ENCODE peak calls at places on chromosomes 12 and 14, in ten cellular contexts. E is cardiac fibroblast, R is fibroblast of mammary gland, W is GM23338, U is CD14-positive monocyte, D is PC-3, X is GM20000, K is WTC11, M is cardiac muscle cell, I is ovary. G is an unnamed sample.

GRCh38 chr14:36275741-36276140 is 44.7 kb downstream of the MBIP start:
- DNase-seq in U (no peak), X (no peak), K (no peak), R (no peak), M (no peak), D (no peak), E (no peak), I (no peak), W (peak; percentile 77), G (no peak)

GRCh38 chr12:34298176-34298970 is 276.1 kb downstream of the ALG10 start:
- DNase-seq in M (no peak), W (no peak), X (no peak), I (no peak), D (no peak), R (no peak), E (no peak), U (peak; percentile 16), K (no peak), G (no peak)

GRCh38 chr12:21690704-21691368 is 33.2 kb upstream of the LDHB start:
- DNase-seq in K (no peak), X (no peak), R (no peak), W (no peak), U (no peak), D (no peak), E (no peak), M (no peak), I (no peak), G (no peak)

GRCh38 chr12:114166360-114166759 is 200.2 kb upstream of the RBM19 start:
- DNase-seq in U (no peak), E (peak; percentile 52), R (peak; percentile 76), K (peak; percentile 66), X (no peak), D (peak; percentile 18), M (peak; percentile 81), W (peak; percentile 87), I (no peak), G (peak; percentile 61)

GRCh38 chr12:96197503-96198272 is 3.5 kb downstream of the ELK3 start:
- DNase-seq in M (peak; percentile 87), U (no peak), I (no peak), X (no peak), K (no peak), E (peak; percentile 98), W (no peak), R (peak; percentile 99), D (peak; percentile 96), G (no peak)

GRCh38 chr14:63155511-63156189 is 48.6 kb upstream of the RHOJ start:
- DNase-seq in U (no peak), D (no peak), R (no peak), K (no peak), I (no peak), X (no peak), W (no peak), E (peak; percentile 71), M (peak; percentile 69), G (no peak)

GRCh38 chr12:47361389-47362031 is 281.8 kb upstream of the AMIGO2 start:
- DNase-seq in U (no peak), M (no peak), I (peak; percentile 38), W (no peak), X (peak; percentile 30), K (no peak), D (no peak), R (no peak), E (no peak), G (no peak)

GRCh38 chr12:70985850-70986249 is 65.3 kb upstream of the PTPRR start:
- DNase-seq in R (peak; percentile 96), M (peak; percentile 75), D (no peak), E (peak; percentile 92), X (no peak), I (no peak), U (no peak), W (no peak), K (no peak), G (no peak)

GRCh38 chr12:69647178-69647577 is 36.5 kb upstream of the LRRC10 start:
- DNase-seq in I (no peak), E (no peak), W (no peak), D (no peak), K (no peak), M (no peak), X (no peak), U (no peak), R (no peak), G (no peak)

GRCh38 chr12:83800022-83800421 is 1112.6 kb downstream of the SLC6A15 start:
- DNase-seq in K (no peak), X (no peak), D (no peak), E (no peak), M (no peak), I (no peak), W (no peak), R (no peak), U (no peak), G (no peak)

GRCh38 chr14:81269979-81270375 is 49.2 kb upstream of the GTF2A1 start:
- DNase-seq in W (no peak), R (no peak), U (no peak), I (no peak), D (no peak), X (no peak), M (no peak), E (no peak), K (no peak), G (no peak)

GRCh38 chr14:81264011-81264410 is 43.3 kb upstream of the GTF2A1 start:
- DNase-seq in M (no peak), R (no peak), U (no peak), K (no peak), D (no peak), I (no peak), W (no peak), E (no peak), X (no peak), G (no peak)

GRCh38 chr14:81265641-81266169 is 44.9 kb upstream of the GTF2A1 start:
- DNase-seq in R (no peak), U (no peak), X (no peak), D (no peak), M (no peak), W (no peak), I (no peak), K (no peak), E (no peak), G (no peak)

GRCh38 chr14:81269100-81269978 is 48.6 kb upstream of the GTF2A1 start:
- DNase-seq in W (peak; percentile 84), M (peak; percentile 79), K (no peak), I (no peak), D (peak; percentile 90), X (peak; percentile 76), E (peak; percentile 82), U (no peak), R (peak; percentile 79), G (no peak)

GRCh38 chr14:81268016-81268416 is 47.3 kb upstream of the GTF2A1 start:
- DNase-seq in I (no peak), K (no peak), R (peak; percentile 5), U (no peak), D (peak; percentile 77), M (no peak), E (peak; percentile 2), W (peak; percentile 33), X (no peak), G (no peak)
- TF ChIP-seq CTCF in I (no peak), K (no peak), R (no peak), U (no peak), D (peak; percentile 15), M (no peak), E (no peak), W (no peak), X (no peak), G (no peak)

DNA sequence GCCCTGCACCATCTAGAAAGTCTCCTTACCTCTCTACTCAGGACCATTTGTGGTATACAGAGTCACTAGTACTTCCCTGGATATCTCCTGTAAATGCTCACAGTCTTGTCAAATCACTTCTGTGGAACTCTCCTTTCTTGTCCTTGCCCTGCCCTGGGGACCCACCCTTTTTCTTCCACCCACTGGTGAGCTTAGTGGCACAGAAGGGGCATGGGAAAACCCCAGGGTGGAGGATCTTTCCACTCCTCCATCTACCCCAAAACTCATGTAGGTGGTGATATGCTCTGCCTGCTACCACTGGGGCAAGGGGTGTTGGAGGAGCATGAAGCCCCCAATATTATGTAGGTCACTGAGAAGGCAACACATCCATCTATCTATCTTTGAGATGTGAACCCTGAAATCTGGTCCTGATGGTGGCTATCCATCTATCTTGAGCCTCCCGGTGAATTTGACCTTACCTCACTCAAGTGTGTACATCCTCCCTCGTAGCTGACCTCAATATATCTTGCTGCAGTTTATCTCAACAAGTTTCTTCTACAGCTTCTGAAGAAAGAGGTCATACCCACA is 943 bp downstream of the TESPA1 start:
- DNase-seq in U (no peak), W (no peak), D (no peak), R (no peak), E (no peak), K (no peak), X (no peak), M (no peak), I (no peak), G (no peak)
- TF ChIP-seq CTCF in U (no peak), W (no peak), D (no peak), R (no peak), E (no peak), K (no peak), X (no peak), M (no peak), I (no peak), G (no peak)

DNA sequence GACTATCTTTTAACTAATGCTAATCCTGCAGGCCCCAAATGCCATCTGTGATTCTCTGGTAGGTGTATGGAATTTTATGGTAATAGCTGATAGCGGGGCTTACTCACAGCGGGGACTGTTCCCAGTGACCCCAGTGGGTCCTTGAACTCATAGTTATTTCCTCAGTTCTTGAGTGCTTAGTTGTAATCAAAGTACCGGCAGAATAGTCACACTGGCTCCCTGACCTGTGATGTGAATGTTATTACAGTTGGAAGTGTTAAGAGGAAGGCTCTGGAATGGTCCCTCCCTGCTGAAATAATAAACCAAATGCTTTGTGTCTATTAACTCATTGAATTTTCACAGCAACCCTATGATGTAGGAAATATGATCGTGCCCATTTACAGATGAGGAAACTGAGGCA is 78.3 kb downstream of the NDUFA12 start:
- DNase-seq in I (no peak), M (no peak), K (no peak), U (no peak), R (no peak), W (no peak), D (no peak), X (no peak), E (no peak), G (no peak)
- TF ChIP-seq CTCF in I (no peak), M (no peak), K (no peak), U (no peak), R (no peak), W (no peak), D (no peak), X (no peak), E (no peak), G (no peak)

DNA sequence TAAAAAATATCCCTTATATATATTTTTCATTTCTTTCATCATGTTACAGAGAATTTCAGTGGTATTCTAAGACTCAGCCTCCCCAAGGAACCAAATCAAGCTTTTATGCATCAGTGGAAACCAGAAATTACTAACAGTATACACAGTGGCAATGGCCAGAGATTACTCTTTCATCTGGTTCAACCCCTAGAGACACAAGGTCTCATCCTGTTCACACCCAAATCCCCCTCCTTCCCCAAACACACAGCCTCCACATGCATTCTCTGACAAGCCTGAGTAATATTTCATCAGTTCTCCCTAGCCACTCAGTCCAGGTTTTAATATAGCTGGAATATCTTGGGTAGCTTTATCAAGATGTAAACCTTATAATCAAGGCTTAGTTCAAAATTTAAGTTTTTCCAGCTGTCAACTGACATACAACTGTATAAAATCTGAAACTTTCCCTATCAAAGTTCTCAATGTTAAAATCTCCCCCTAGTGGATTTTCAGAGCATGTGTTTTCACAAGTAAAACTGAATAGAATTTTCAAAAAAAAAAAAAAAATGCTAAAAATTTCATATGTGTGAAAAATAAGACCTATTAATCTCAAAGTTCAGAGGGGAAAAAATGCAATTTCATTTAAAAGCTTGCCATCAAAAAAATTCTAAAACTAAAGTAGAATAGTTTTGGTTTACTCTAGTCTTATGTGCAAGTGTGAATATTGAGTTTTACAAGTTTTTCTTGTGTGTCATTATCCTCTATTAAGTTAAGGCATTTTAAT is 10.5 kb upstream of the SSTR1 start:
- DNase-seq in X (no peak), U (no peak), D (peak; percentile 24), K (no peak), W (peak; percentile 23), R (peak; percentile 33), M (peak; percentile 30), E (peak; percentile 28), I (no peak), G (no peak)
- TF ChIP-seq CTCF in X (no peak), U (peak; percentile 49), D (peak; percentile 75), K (no peak), W (no peak), R (peak; percentile 52), M (peak; percentile 52), E (peak; percentile 55), I (no peak), G (peak; percentile 90)

G was measured in glutamatergic neuron.